ENCODE peak calls at places on chromosomes 5 and 9, in four cellular contexts. W, P, B and U are unnamed samples.

GRCh38 chr9:71249729-71250317 is 128.4 kb upstream of the TRPM3 start:
- DNase-seq in W (no peak), B (peak; percentile 48), P (no peak), U (peak; percentile 76)

GRCh38 chr5:168268949-168269943 is 22.2 kb upstream of the WWC1 start:
- DNase-seq in W (peak; percentile 16), P (peak; percentile 68), B (peak; percentile 69), U (peak; percentile 82)

GRCh38 chr5:139650031-139650688 is 2.0 kb downstream of the CXXC5 start:
- DNase-seq in B (peak; percentile 69), P (no peak), W (no peak), U (no peak)

GRCh38 chr5:14270212-14270702 is 127.1 kb downstream of the TRIO start:
- DNase-seq in W (no peak), B (peak; percentile 70), P (no peak), U (peak; percentile 67)

GRCh38 chr9:136259517-136259813 is 13.9 kb upstream of the QSOX2 start:
- DNase-seq in B (no peak), W (no peak), P (no peak), U (no peak)

GRCh38 chr5:132182366-132183040 is 45.1 kb downstream of the P4HA2 start:
- DNase-seq in W (no peak), P (no peak), B (no peak), U (peak; percentile 39)

GRCh38 chr5:173618927-173619519 is 2.6 kb upstream of the BOD1 start:
- DNase-seq in W (no peak), P (no peak), B (peak; percentile 83), U (peak; percentile 82)

GRCh38 chr9:132627120-132627519 is 42.7 kb downstream of the DDX31 start:
- DNase-seq in W (no peak), B (no peak), P (no peak), U (no peak)

GRCh38 chr5:80479713-80480112 is 8.2 kb upstream of the FAM151B start:
- DNase-seq in W (no peak), P (no peak), B (no peak), U (peak; percentile 45)

GRCh38 chr5:33143405-33144123 is 297.2 kb upstream of the TARS1 start:
- DNase-seq in P (no peak), W (no peak), B (no peak), U (no peak)

GRCh38 chr9:136234597-136234996 is 11.0 kb downstream of the QSOX2 start:
- DNase-seq in P (no peak), B (no peak), W (no peak), U (no peak)

GRCh38 chr5:13322769-13323168 is 621.7 kb downstream of the DNAH5 start:
- DNase-seq in P (no peak), W (no peak), B (no peak), U (no peak)

GRCh38 chr5:158727108-158727507 is 372.6 kb downstream of the EBF1 start:
- DNase-seq in W (no peak), P (no peak), B (no peak), U (no peak)

GRCh38 chr9:98142182-98142924 is 23.3 kb upstream of the TRIM14 start:
- DNase-seq in B (no peak), P (no peak), W (no peak), U (no peak)